ENCODE peak calls at places on chromosomes 12 and 14, in nine cellular contexts. One of them, this sample, is unnamed. For H3K36me3 and H3K4me1, the result is how much of the 10 kb centered on the place peaks cover.

GRCh38 chr14:63992858-63993257 is 140.1 kb downstream of the SYNE2 start:
- DNase-seq in mammary epithelial cell: peak
- DNase-seq in PC-3: no peak
- DNase-seq in neuronal stem cell: no peak
- DNase-seq in naive thymus-derived CD4-positive, alpha-beta T cell: no peak
- DNase-seq in HepG2: no peak
- DNase-seq in pancreas: no peak
- DNase-seq in iPS DF 6.9: no peak
- DNase-seq in mucosa of descending colon: no peak
- DNase-seq in this sample: no peak

GRCh38 chr12:103810108-103810507 is 30.9 kb downstream of the NT5DC3 start:
- DNase-seq in iPS DF 6.9: no peak
- DNase-seq in naive thymus-derived CD4-positive, alpha-beta T cell: no peak
- DNase-seq in neuronal stem cell: no peak
- DNase-seq in mammary epithelial cell: no peak
- DNase-seq in HepG2: no peak
- DNase-seq in mucosa of descending colon: no peak
- DNase-seq in PC-3: no peak
- DNase-seq in pancreas: no peak
- DNase-seq in this sample: no peak

GRCh38 chr12:56261503-56262230 is 3.5 kb upstream of the ANKRD52 start:
- DNase-seq in pancreas: no peak
- DNase-seq in PC-3: peak
- DNase-seq in mucosa of descending colon: no peak
- DNase-seq in mammary epithelial cell: peak
- DNase-seq in neuronal stem cell: no peak
- DNase-seq in naive thymus-derived CD4-positive, alpha-beta T cell: no peak
- DNase-seq in HepG2: no peak
- DNase-seq in iPS DF 6.9: no peak
- DNase-seq in this sample: no peak

GRCh38 chr12:132593938-132594358 is 16.4 kb downstream of the LRCOL1 start:
- DNase-seq in PC-3: peak
- DNase-seq in mucosa of descending colon: peak
- DNase-seq in pancreas: peak
- DNase-seq in neuronal stem cell: peak
- DNase-seq in naive thymus-derived CD4-positive, alpha-beta T cell: no peak
- DNase-seq in mammary epithelial cell: peak
- DNase-seq in iPS DF 6.9: peak
- DNase-seq in HepG2: peak
- DNase-seq in this sample: no peak

GRCh38 chr14:55448146-55448614 is 7.8 kb upstream of the TBPL2 start:
- DNase-seq in mammary epithelial cell: peak
- DNase-seq in iPS DF 6.9: no peak
- DNase-seq in naive thymus-derived CD4-positive, alpha-beta T cell: no peak
- DNase-seq in mucosa of descending colon: no peak
- DNase-seq in HepG2: no peak
- DNase-seq in neuronal stem cell: no peak
- DNase-seq in PC-3: peak
- DNase-seq in pancreas: no peak
- DNase-seq in this sample: no peak

GRCh38 chr12:49933793-49934192 is 16.7 kb upstream of the AQP2 start:
- DNase-seq in iPS DF 6.9: no peak
- DNase-seq in pancreas: no peak
- DNase-seq in PC-3: peak
- DNase-seq in neuronal stem cell: no peak
- DNase-seq in HepG2: no peak
- DNase-seq in mammary epithelial cell: no peak
- DNase-seq in mucosa of descending colon: no peak
- DNase-seq in naive thymus-derived CD4-positive, alpha-beta T cell: no peak
- DNase-seq in this sample: no peak

GRCh38 chr12:109732321-109733305 is 19.0 kb downstream of the FAM222A start:
- DNase-seq in naive thymus-derived CD4-positive, alpha-beta T cell: no peak
- DNase-seq in mammary epithelial cell: no peak
- DNase-seq in mucosa of descending colon: peak
- DNase-seq in neuronal stem cell: no peak
- DNase-seq in PC-3: no peak
- DNase-seq in pancreas: no peak
- DNase-seq in HepG2: no peak
- DNase-seq in iPS DF 6.9: no peak
- DNase-seq in this sample: no peak

GRCh38 chr12:26304273-26304672 is 108.9 kb downstream of the SSPN start:
- DNase-seq in neuronal stem cell: no peak
- DNase-seq in PC-3: no peak
- DNase-seq in naive thymus-derived CD4-positive, alpha-beta T cell: no peak
- DNase-seq in HepG2: no peak
- DNase-seq in iPS DF 6.9: no peak
- DNase-seq in mammary epithelial cell: no peak
- DNase-seq in pancreas: no peak
- DNase-seq in mucosa of descending colon: no peak
- DNase-seq in this sample: no peak

GRCh38 chr14:103879570-103880333 is 32.4 kb upstream of the PPP1R13B start:
- DNase-seq in HepG2: peak
- DNase-seq in PC-3: peak
- DNase-seq in neuronal stem cell: no peak
- DNase-seq in pancreas: peak
- DNase-seq in mucosa of descending colon: peak
- DNase-seq in naive thymus-derived CD4-positive, alpha-beta T cell: no peak
- DNase-seq in mammary epithelial cell: peak
- DNase-seq in iPS DF 6.9: no peak
- DNase-seq in this sample: no peak

GRCh38 chr12:100718212-100718611 is 76.4 kb upstream of the ANO4 start:
- DNase-seq in mucosa of descending colon: no peak
- DNase-seq in iPS DF 6.9: no peak
- DNase-seq in neuronal stem cell: no peak
- DNase-seq in PC-3: no peak
- DNase-seq in naive thymus-derived CD4-positive, alpha-beta T cell: no peak
- DNase-seq in pancreas: no peak
- DNase-seq in HepG2: no peak
- DNase-seq in mammary epithelial cell: no peak
- DNase-seq in this sample: no peak

GRCh38 chr14:94769413-94770250 is at the start of gene GSC:
- DNase-seq in HepG2: no peak
- DNase-seq in PC-3: peak
- DNase-seq in neuronal stem cell: no peak
- DNase-seq in iPS DF 6.9: no peak
- DNase-seq in mucosa of descending colon: no peak
- DNase-seq in mammary epithelial cell: peak
- DNase-seq in pancreas: peak
- DNase-seq in naive thymus-derived CD4-positive, alpha-beta T cell: no peak
- DNase-seq in this sample: no peak

GRCh38 chr12:14410841-14411569 is 45.5 kb downstream of the ATF7IP start:
- DNase-seq in mucosa of descending colon: no peak
- DNase-seq in mammary epithelial cell: peak
- DNase-seq in neuronal stem cell: no peak
- DNase-seq in HepG2: no peak
- DNase-seq in naive thymus-derived CD4-positive, alpha-beta T cell: no peak
- DNase-seq in pancreas: no peak
- DNase-seq in iPS DF 6.9: no peak
- DNase-seq in PC-3: peak
- DNase-seq in this sample: peak

GRCh38 chr12:71556881-71557280 is 106.8 kb downstream of the ZFC3H1 start:
- DNase-seq in pancreas: no peak
- DNase-seq in neuronal stem cell: no peak
- DNase-seq in mammary epithelial cell: peak
- DNase-seq in HepG2: peak
- DNase-seq in PC-3: peak
- DNase-seq in mucosa of descending colon: no peak
- DNase-seq in iPS DF 6.9: no peak
- DNase-seq in naive thymus-derived CD4-positive, alpha-beta T cell: no peak
- DNase-seq in this sample: no peak

GRCh38 chr12:27975222-27976136 is 2.9 kb upstream of the PTHLH start:
- DNase-seq in neuronal stem cell: peak
- DNase-seq in iPS DF 6.9: no peak
- DNase-seq in HepG2: no peak
- DNase-seq in naive thymus-derived CD4-positive, alpha-beta T cell: no peak
- DNase-seq in mammary epithelial cell: no peak
- DNase-seq in pancreas: peak
- DNase-seq in PC-3: peak
- DNase-seq in mucosa of descending colon: peak
- DNase-seq in this sample: no peak

GRCh38 chr14:93112891-93113677 is 2.6 kb downstream of the ITPK1 start:
- DNase-seq in pancreas: peak
- DNase-seq in mucosa of descending colon: no peak
- DNase-seq in PC-3: peak
- DNase-seq in iPS DF 6.9: peak
- DNase-seq in HepG2: peak
- DNase-seq in neuronal stem cell: peak
- DNase-seq in mammary epithelial cell: peak
- DNase-seq in naive thymus-derived CD4-positive, alpha-beta T cell: peak
- DNase-seq in this sample: peak

GRCh38 chr14:104367811-104368750 is 211.5 kb upstream of the C14orf180 start:
- DNase-seq in HepG2: no peak
- DNase-seq in PC-3: no peak
- DNase-seq in mucosa of descending colon: peak
- DNase-seq in iPS DF 6.9: no peak
- DNase-seq in mammary epithelial cell: no peak
- DNase-seq in neuronal stem cell: no peak
- DNase-seq in naive thymus-derived CD4-positive, alpha-beta T cell: no peak
- DNase-seq in pancreas: no peak
- DNase-seq in this sample: no peak

GRCh38 chr12:111841236-111841749 is 735 bp upstream of the MAPKAPK5 start:
- DNase-seq in mammary epithelial cell: no peak
- DNase-seq in iPS DF 6.9: no peak
- DNase-seq in pancreas: no peak
- DNase-seq in neuronal stem cell: no peak
- DNase-seq in mucosa of descending colon: no peak
- DNase-seq in naive thymus-derived CD4-positive, alpha-beta T cell: peak
- DNase-seq in HepG2: no peak
- DNase-seq in PC-3: peak
- DNase-seq in this sample: no peak

GRCh38 chr12:132558861-132559623 is 51.3 kb downstream of the LRCOL1 start:
- DNase-seq in iPS DF 6.9: no peak
- DNase-seq in mucosa of descending colon: no peak
- DNase-seq in PC-3: no peak
- DNase-seq in pancreas: no peak
- DNase-seq in mammary epithelial cell: no peak
- DNase-seq in naive thymus-derived CD4-positive, alpha-beta T cell: no peak
- DNase-seq in neuronal stem cell: no peak
- DNase-seq in HepG2: no peak
- DNase-seq in this sample: peak

GRCh38 chr12:119620490-119620889 is 26.9 kb downstream of the TMEM233 start:
- DNase-seq in pancreas: no peak
- DNase-seq in naive thymus-derived CD4-positive, alpha-beta T cell: no peak
- DNase-seq in mucosa of descending colon: no peak
- DNase-seq in iPS DF 6.9: no peak
- DNase-seq in neuronal stem cell: no peak
- DNase-seq in mammary epithelial cell: no peak
- DNase-seq in HepG2: no peak
- DNase-seq in PC-3: no peak
- DNase-seq in this sample: no peak

GRCh38 chr12:94710933-94711332 is 60.6 kb upstream of the TMCC3 start:
- DNase-seq in naive thymus-derived CD4-positive, alpha-beta T cell: peak
- DNase-seq in pancreas: no peak
- DNase-seq in mammary epithelial cell: peak
- DNase-seq in iPS DF 6.9: peak
- DNase-seq in neuronal stem cell: no peak
- DNase-seq in HepG2: peak
- DNase-seq in PC-3: peak
- DNase-seq in mucosa of descending colon: no peak
- DNase-seq in this sample: peak

GRCh38 chr12:124097681-124098080 is 124.7 kb downstream of the ZNF664 start:
- DNase-seq in pancreas: no peak
- DNase-seq in naive thymus-derived CD4-positive, alpha-beta T cell: no peak
- DNase-seq in PC-3: no peak
- DNase-seq in mammary epithelial cell: no peak
- DNase-seq in HepG2: no peak
- DNase-seq in iPS DF 6.9: no peak
- DNase-seq in neuronal stem cell: no peak
- DNase-seq in mucosa of descending colon: no peak
- DNase-seq in this sample: no peak

GRCh38 chr12:3398196-3398789 is 92.7 kb upstream of the PRMT8 start:
- DNase-seq in HepG2: no peak
- DNase-seq in mucosa of descending colon: no peak
- DNase-seq in naive thymus-derived CD4-positive, alpha-beta T cell: no peak
- DNase-seq in pancreas: no peak
- DNase-seq in mammary epithelial cell: peak
- DNase-seq in iPS DF 6.9: no peak
- DNase-seq in neuronal stem cell: no peak
- DNase-seq in PC-3: no peak
- DNase-seq in this sample: no peak

GRCh38 chr14:74289801-74290200 is 12.9 kb downstream of the ABCD4 start:
- DNase-seq in neuronal stem cell: no peak
- DNase-seq in PC-3: no peak
- DNase-seq in mucosa of descending colon: no peak
- DNase-seq in iPS DF 6.9: no peak
- DNase-seq in mammary epithelial cell: no peak
- DNase-seq in HepG2: no peak
- DNase-seq in pancreas: no peak
- DNase-seq in naive thymus-derived CD4-positive, alpha-beta T cell: no peak
- DNase-seq in this sample: no peak
- H3K36me3 ChIP-seq in neuronal stem cell: half or more
- H3K36me3 ChIP-seq in PC-3: under half
- H3K36me3 ChIP-seq in mucosa of descending colon: under half
- H3K36me3 ChIP-seq in iPS DF 6.9: under half
- H3K36me3 ChIP-seq in mammary epithelial cell: under half
- H3K36me3 ChIP-seq in HepG2: half or more
- H3K36me3 ChIP-seq in pancreas: under half
- H3K36me3 ChIP-seq in naive thymus-derived CD4-positive, alpha-beta T cell: half or more
- H3K36me3 ChIP-seq in this sample: half or more

GRCh38 chr12:11726659-11727058 is 77.2 kb downstream of the ETV6 start:
- DNase-seq in mucosa of descending colon: no peak
- DNase-seq in mammary epithelial cell: no peak
- DNase-seq in HepG2: no peak
- DNase-seq in iPS DF 6.9: no peak
- DNase-seq in PC-3: no peak
- DNase-seq in neuronal stem cell: no peak
- DNase-seq in pancreas: no peak
- DNase-seq in naive thymus-derived CD4-positive, alpha-beta T cell: no peak
- DNase-seq in this sample: no peak
- H3K4me1 ChIP-seq in mucosa of descending colon: under half
- H3K4me1 ChIP-seq in mammary epithelial cell: under half
- H3K4me1 ChIP-seq in HepG2: under half
- H3K4me1 ChIP-seq in iPS DF 6.9: under half
- H3K4me1 ChIP-seq in PC-3: under half
- H3K4me1 ChIP-seq in neuronal stem cell: under half
- H3K4me1 ChIP-seq in pancreas: under half
- H3K4me1 ChIP-seq in naive thymus-derived CD4-positive, alpha-beta T cell: half or more
- H3K4me1 ChIP-seq in this sample: under half

DNA sequence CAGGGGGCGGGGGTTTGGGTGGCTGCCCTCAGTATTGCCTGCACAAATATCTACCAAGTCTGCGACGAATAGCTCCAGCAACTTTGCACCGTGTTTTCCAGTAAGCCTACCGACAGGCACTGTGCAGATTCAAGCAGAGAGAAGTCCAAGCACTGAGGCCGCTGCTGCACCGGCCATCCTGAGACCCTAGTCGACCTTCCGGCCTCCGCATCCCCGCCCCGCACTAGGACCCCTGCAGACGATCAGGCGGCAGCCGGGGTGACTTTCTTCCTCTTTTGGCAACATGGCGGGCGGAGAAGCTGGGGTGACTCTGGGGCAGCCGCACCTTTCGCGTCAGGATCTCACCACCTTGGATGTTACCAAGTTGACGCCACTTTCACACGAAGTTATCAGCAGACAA is at the start of gene EIF2S3B:
- DNase-seq in PC-3: no peak
- DNase-seq in mucosa of descending colon: peak
- DNase-seq in mammary epithelial cell: no peak
- DNase-seq in neuronal stem cell: no peak
- DNase-seq in iPS DF 6.9: no peak
- DNase-seq in naive thymus-derived CD4-positive, alpha-beta T cell: no peak
- DNase-seq in pancreas: no peak
- DNase-seq in HepG2: no peak
- DNase-seq in this sample: no peak
- H3K4me3 ChIP-seq in PC-3: no peak
- H3K4me3 ChIP-seq in mucosa of descending colon: no peak
- H3K4me3 ChIP-seq in mammary epithelial cell: no peak
- H3K4me3 ChIP-seq in neuronal stem cell: peak
- H3K4me3 ChIP-seq in iPS DF 6.9: no peak
- H3K4me3 ChIP-seq in naive thymus-derived CD4-positive, alpha-beta T cell: no peak
- H3K4me3 ChIP-seq in pancreas: no peak
- H3K4me3 ChIP-seq in HepG2: no peak
- H3K4me3 ChIP-seq in this sample: no peak

GRCh38 chr12:24880732-24881131 is 68.2 kb downstream of the BCAT1 start:
- DNase-seq in PC-3: no peak
- DNase-seq in HepG2: no peak
- DNase-seq in naive thymus-derived CD4-positive, alpha-beta T cell: no peak
- DNase-seq in mammary epithelial cell: no peak
- DNase-seq in neuronal stem cell: no peak
- DNase-seq in iPS DF 6.9: no peak
- DNase-seq in mucosa of descending colon: no peak
- DNase-seq in pancreas: peak
- DNase-seq in this sample: no peak
- H3K36me3 ChIP-seq in PC-3: under half
- H3K36me3 ChIP-seq in HepG2: under half
- H3K36me3 ChIP-seq in naive thymus-derived CD4-positive, alpha-beta T cell: under half
- H3K36me3 ChIP-seq in mammary epithelial cell: under half
- H3K36me3 ChIP-seq in neuronal stem cell: under half
- H3K36me3 ChIP-seq in iPS DF 6.9: under half
- H3K36me3 ChIP-seq in mucosa of descending colon: under half
- H3K36me3 ChIP-seq in pancreas: under half
- H3K36me3 ChIP-seq in this sample: under half

This sample was measured in CD4-positive, CD25-positive, alpha-beta regulatory T cell.